ENCODE peak calls at places on chromosomes 16 and 17, in seven cellular contexts. P is uterus, O is SK-N-SH, M is HCT116, N is endodermal cell, R is tibial nerve, F is heart left ventricle. Y is an unnamed sample.
A peak's percentile ranks its signal among the peaks of the same experiment; 100 is the strongest.

GRCh38 chr17:78387982-78388941 is 9.8 kb downstream of the PGS1 start:
- DNase-seq in N (peak; percentile 57), P (peak; percentile 61), O (no peak), F (no peak), R (no peak), M (no peak), Y (peak; percentile 68)

GRCh38 chr17:78421534-78422266 is 43.3 kb downstream of the PGS1 start:
- DNase-seq in M (peak; percentile 51), P (peak; percentile 79), O (peak; percentile 98), R (peak; percentile 50), N (peak; percentile 97), F (peak; percentile 77), Y (peak; percentile 82)

GRCh38 chr17:21463779-21464407 is 87.7 kb downstream of the KCNJ12 start:
- DNase-seq in F (no peak), N (peak; percentile 89), R (no peak), O (no peak), P (no peak), M (no peak), Y (no peak)

GRCh38 chr16:3149193-3149530 is 14.3 kb downstream of the ZNF213 start:
- DNase-seq in M (no peak), F (no peak), N (no peak), P (no peak), O (no peak), R (no peak), Y (peak; percentile 43)

GRCh38 chr16:69451166-69451565 is 26.7 kb downstream of the CYB5B start:
- DNase-seq in F (no peak), P (no peak), N (no peak), M (no peak), O (no peak), R (no peak), Y (no peak)

GRCh38 chr17:81429353-81429774 is 34.1 kb downstream of the BAHCC1 start:
- DNase-seq in O (peak; percentile 97), P (peak; percentile 88), N (no peak), M (no peak), R (peak; percentile 82), F (peak; percentile 75), Y (peak; percentile 91)

GRCh38 chr17:27455914-27456680 is at the start of gene KSR1:
- DNase-seq in N (peak; percentile 96), O (peak; percentile 93), F (peak; percentile 80), P (peak; percentile 76), M (peak; percentile 22), R (peak; percentile 69), Y (peak; percentile 87)

GRCh38 chr16:66107661-66108060 is 258.8 kb upstream of the CDH5 start:
- DNase-seq in F (no peak), R (no peak), M (no peak), N (no peak), O (no peak), P (no peak), Y (no peak)

GRCh38 chr17:50904522-50905459 is 38.6 kb upstream of the TOB1 start:
- DNase-seq in M (no peak), O (peak; percentile 90), N (peak; percentile 79), R (peak; percentile 70), P (peak; percentile 79), F (peak; percentile 50), Y (peak; percentile 56)

GRCh38 chr16:80459331-80459777 is 81.4 kb upstream of the DYNLRB2 start:
- DNase-seq in F (peak; percentile 47), M (no peak), O (no peak), N (no peak), P (peak; percentile 37), R (peak; percentile 18), Y (no peak)

GRCh38 chr17:61393550-61393903 is 6.1 kb upstream of the TBX2 start:
- DNase-seq in P (no peak), O (peak; percentile 66), F (no peak), N (peak; percentile 81), R (no peak), M (no peak), Y (no peak)

GRCh38 chr16:27729516-27730304 is 179.8 kb downstream of the KATNIP start:
- DNase-seq in M (no peak), P (no peak), N (no peak), R (no peak), O (no peak), F (no peak), Y (peak; percentile 45)

GRCh38 chr16:88306860-88307545 is 75.8 kb upstream of the ZNF469 start:
- DNase-seq in F (no peak), R (no peak), P (no peak), N (no peak), O (no peak), M (no peak), Y (no peak)

GRCh38 chr16:50616386-50616785 is 64.7 kb downstream of the SNX20 start:
- DNase-seq in P (no peak), M (no peak), R (no peak), N (no peak), F (no peak), O (no peak), Y (no peak)

GRCh38 chr16:87066695-87067556 is 250.3 kb downstream of the C16orf95 start:
- DNase-seq in O (no peak), R (no peak), N (peak; percentile 30), M (no peak), F (no peak), P (no peak), Y (no peak)

GRCh38 chr16:54504372-54504771 is 217.8 kb upstream of the IRX3 start:
- DNase-seq in M (no peak), R (no peak), P (no peak), F (peak; percentile 47), N (no peak), O (no peak), Y (no peak)

GRCh38 chr17:77942111-77942988 is 16.2 kb upstream of the TNRC6C start:
- DNase-seq in R (peak; percentile 51), M (no peak), O (no peak), F (no peak), P (no peak), N (no peak), Y (no peak)

GRCh38 chr16:57944961-57945739 is 25.8 kb downstream of the CNGB1 start:
- DNase-seq in M (no peak), N (no peak), F (no peak), R (no peak), P (no peak), O (no peak), Y (no peak)

GRCh38 chr17:16349461-16349860 is 3.8 kb downstream of the CENPV start:
- DNase-seq in M (no peak), F (no peak), O (no peak), R (no peak), N (no peak), P (no peak), Y (no peak)

GRCh38 chr16:4679156-4679853 is 14.1 kb upstream of the NUDT16L1 start:
- DNase-seq in O (peak; percentile 61), N (peak; percentile 29), R (no peak), P (peak; percentile 56), M (no peak), F (no peak), Y (peak; percentile 85)

GRCh38 chr16:54403580-54403979 is 117.0 kb upstream of the IRX3 start:
- DNase-seq in R (no peak), N (peak; percentile 36), F (no peak), O (no peak), P (no peak), M (no peak), Y (no peak)

DNA sequence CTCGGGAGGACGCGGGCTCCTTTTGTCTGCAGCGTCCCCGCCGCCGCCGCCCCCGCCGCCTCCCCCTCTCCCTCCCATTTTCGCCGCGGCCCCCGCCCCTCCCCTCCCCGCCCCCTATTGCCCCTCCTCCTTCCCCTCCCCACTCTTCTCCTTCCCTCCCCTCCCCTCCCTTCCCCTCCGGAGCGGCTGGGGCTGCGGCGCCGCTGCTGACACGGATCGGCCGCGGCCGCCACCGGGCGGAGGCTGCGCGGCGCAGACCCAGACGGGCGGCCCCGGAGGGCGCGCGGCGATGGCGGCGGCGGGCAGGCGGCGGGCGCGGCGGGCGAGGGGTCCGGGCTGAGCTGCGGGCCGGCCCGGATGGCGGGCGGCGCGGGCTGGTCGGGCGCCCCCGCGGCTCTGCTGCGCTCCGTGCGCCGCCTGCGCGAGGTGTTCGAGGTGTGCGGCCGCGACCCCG is at the start of gene RAB11FIP4:
- DNase-seq in M (no peak), N (peak; percentile 79), R (no peak), F (no peak), P (no peak), O (peak; percentile 91), Y (no peak)
- H3K4me3 ChIP-seq in M (no peak within 1 kb of the TSS), N (no peak within 1 kb of the TSS), R (peak within 1 kb of the TSS; percentile 57), F (peak within 1 kb of the TSS; percentile 30), P (peak within 1 kb of the TSS; percentile 21), O (peak within 1 kb of the TSS; percentile 53), Y (peak within 1 kb of the TSS; percentile 21)

DNA sequence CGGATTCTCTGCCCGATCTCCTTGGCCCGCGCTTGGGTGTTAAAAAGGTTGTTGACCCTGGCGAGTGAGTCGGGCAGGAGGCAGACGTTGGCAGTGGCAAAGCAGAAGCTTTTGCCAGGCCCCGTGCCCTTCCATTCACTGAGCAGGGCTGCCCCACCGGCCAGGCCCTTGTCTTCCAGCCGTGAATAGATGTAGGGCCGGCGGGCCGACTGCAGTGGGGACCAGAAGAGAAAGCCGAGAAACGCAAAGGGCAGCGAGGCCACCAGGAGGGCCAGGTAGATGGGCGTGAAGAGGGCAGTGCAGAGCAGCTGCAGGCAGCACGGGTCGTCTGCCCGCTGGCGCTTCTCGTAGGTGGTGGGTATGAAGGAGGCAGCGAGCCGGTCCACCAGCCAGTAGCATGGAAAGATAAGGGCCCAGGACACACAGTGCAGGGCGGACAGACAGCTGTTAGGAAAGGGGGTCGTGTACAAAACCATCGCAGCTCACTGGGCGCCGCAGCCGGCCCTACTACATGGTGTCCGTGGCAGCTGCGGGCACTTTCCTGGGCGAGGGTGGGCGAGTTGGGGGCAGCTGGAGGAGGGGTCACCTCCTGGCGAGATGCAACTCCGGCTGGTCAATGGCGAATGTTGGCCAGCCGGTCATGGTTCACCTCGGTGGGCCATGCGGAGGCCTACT is 61.0 kb downstream of the PRMT7 start:
- DNase-seq in O (no peak), N (no peak), M (no peak), R (no peak), F (peak; percentile 9), P (no peak), Y (no peak)
- H3K4me1 ChIP-seq in O (peaks cover 19% of the 10 kb centered on the region), N (peaks cover 4% of the 10 kb centered on the region), M (no peaks in the 10 kb centered on the region), R (no peaks in the 10 kb centered on the region), F (no peaks in the 10 kb centered on the region), P (no peaks in the 10 kb centered on the region), Y (no peaks in the 10 kb centered on the region)

GRCh38 chr16:10945065-10945787 is 862 bp downstream of the CLEC16A start:
- DNase-seq in P (no peak), F (no peak), R (no peak), O (no peak), N (no peak), M (no peak), Y (peak; percentile 19)
- H3K36me3 ChIP-seq in P (no peaks in the 10 kb centered on the region), F (no peaks in the 10 kb centered on the region), R (no peaks in the 10 kb centered on the region), O (no peaks in the 10 kb centered on the region), N (no peaks in the 10 kb centered on the region), M (no peaks in the 10 kb centered on the region), Y (no peaks in the 10 kb centered on the region)

DNA sequence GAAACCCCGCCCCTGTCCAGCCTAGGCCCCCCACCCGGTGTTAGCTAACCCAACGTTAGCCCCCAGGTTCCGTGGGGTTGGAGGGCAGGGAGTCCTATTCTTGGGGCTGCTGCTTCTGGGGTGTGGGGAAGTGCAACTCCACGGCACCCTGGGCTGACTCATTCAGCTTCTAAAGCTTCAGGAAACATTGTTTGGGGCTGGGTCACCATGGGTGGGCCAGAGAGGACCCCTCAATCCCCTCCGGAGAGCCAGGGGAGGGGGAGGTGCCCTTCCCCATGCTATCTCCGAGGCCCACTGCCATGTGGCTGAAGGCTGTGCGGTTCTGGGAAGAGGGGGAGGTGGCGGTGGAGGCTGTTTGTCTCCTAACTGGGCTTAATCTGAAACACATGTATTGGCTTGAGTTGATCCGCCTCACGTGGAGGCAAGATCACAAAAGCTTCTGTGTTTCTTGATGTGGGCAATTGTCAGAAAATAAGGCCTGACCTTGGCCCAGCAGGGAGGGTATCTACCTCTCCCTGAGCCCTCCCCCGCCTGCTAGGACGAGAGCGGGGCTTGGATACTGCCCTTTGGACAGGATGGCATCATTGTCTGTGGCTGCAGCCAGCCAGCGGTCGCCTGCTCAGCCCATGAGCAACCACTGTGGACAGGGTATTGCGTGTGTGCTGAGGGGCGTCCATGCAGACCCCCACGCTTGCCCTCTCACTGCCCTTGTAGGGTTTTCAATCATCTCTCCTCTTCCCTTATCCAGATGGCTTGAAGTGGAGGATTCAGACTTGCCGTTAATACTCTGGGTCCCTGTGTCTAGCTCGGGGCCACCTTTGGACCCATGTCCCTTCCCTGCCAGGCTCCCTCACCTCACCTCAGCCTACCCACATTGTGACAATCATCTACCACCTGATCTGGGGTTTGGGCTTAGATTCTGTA is 1.3 kb downstream of the SERPINF1 start:
- DNase-seq in M (no peak), N (peak; percentile 80), F (peak; percentile 64), R (peak; percentile 64), P (peak; percentile 77), O (peak; percentile 92), Y (no peak)
- H3K4me3 ChIP-seq in M (no peak overlapping the region), N (peak overlapping the region; percentile 66), F (peak overlapping the region; percentile 21), R (peak overlapping the region; percentile 66), P (peak overlapping the region; percentile 36), O (peak overlapping the region; percentile 50), Y (peak overlapping the region; percentile 24)

Y was measured in left lung.